ENCODE peak calls at places on chromosomes 6 and 20, in five cellular contexts. V is GM13977, P is cardiac muscle cell, H is uterus, E is endodermal cell. M is an unnamed sample.

GRCh38 chr6:162849269-162849668 is 121.5 kb downstream of the PACRG start:
- DNase-seq in V (no peak), P (no peak), E (peak), H (no peak), M (no peak)

GRCh38 chr6:130932956-130933355 is 105.8 kb downstream of the SMLR1 start:
- DNase-seq in H (no peak), V (no peak), E (no peak), P (no peak), M (no peak)

GRCh38 chr6:83558975-83559374 is 46.6 kb downstream of the PRSS35 start:
- DNase-seq in P (no peak), H (no peak), E (peak), V (no peak), M (no peak)

GRCh38 chr6:166667886-166668620 is 41.0 kb upstream of the RPS6KA2 start:
- DNase-seq in P (no peak), E (no peak), V (no peak), H (no peak), M (no peak)

GRCh38 chr6:42960243-42961019 is at the start of gene GNMT:
- DNase-seq in E (peak), H (peak), V (peak), P (peak), M (peak)

GRCh38 chr6:7904654-7905319 is 5.8 kb downstream of the TXNDC5 start:
- DNase-seq in V (no peak), E (no peak), H (no peak), P (no peak), M (no peak)

GRCh38 chr6:31356216-31356945 is 598 bp downstream of the HLA-B start:
- DNase-seq in H (peak), E (peak), V (peak), P (peak), M (no peak)

GRCh38 chr6:51775942-51776860 is 311.2 kb downstream of the PKHD1 start:
- DNase-seq in H (no peak), P (no peak), E (no peak), V (no peak), M (no peak)

GRCh38 chr6:106385530-106385929 is 25.0 kb downstream of the CRYBG1 start:
- DNase-seq in H (no peak), E (no peak), V (no peak), P (no peak), M (no peak)

GRCh38 chr20:15814903-15815302 is 758.3 kb downstream of the KIF16B start:
- DNase-seq in V (no peak), P (no peak), H (no peak), E (no peak), M (no peak)

GRCh38 chr6:34243901-34244884 is 4.6 kb downstream of the SMIM29 start:
- DNase-seq in V (no peak), E (peak), H (peak), P (peak), M (no peak)

GRCh38 chr6:90621581-90621980 is 34.7 kb upstream of the MAP3K7 start:
- DNase-seq in H (no peak), E (no peak), V (no peak), P (no peak), M (no peak)

GRCh38 chr20:5797843-5798462 is 47.8 kb downstream of the SHLD1 start:
- DNase-seq in V (peak), E (no peak), P (no peak), H (no peak), M (no peak)

GRCh38 chr6:79073888-79074287 is 4.2 kb downstream of the PHIP start:
- DNase-seq in E (no peak), P (peak), H (no peak), V (no peak), M (no peak)

GRCh38 chr20:3021777-3022176 is 21.6 kb upstream of the GNRH2 start:
- DNase-seq in V (no peak), H (no peak), E (no peak), P (no peak), M (no peak)

GRCh38 chr20:52150440-52151258 is 40.9 kb downstream of the ZFP64 start:
- DNase-seq in P (peak), H (no peak), V (peak), E (peak), M (peak)

GRCh38 chr6:40425192-40425919 is 161.8 kb downstream of the LRFN2 start:
- DNase-seq in P (no peak), E (no peak), H (no peak), V (no peak), M (no peak)
- TF ChIP-seq CTCF in P (no peak), E (no peak), H (no peak), V (no peak), M (no peak)

GRCh38 chr6:127420558-127420957 is 38.6 kb downstream of the KIAA0408 start:
- DNase-seq in P (peak), H (peak), E (peak), V (peak), M (peak)
- TF ChIP-seq CTCF in P (peak), H (peak), E (peak), V (peak), M (peak)

GRCh38 chr6:15401769-15402250 is 155.9 kb downstream of the JARID2 start:
- DNase-seq in H (no peak), E (no peak), P (no peak), V (no peak), M (no peak)

GRCh38 chr6:15402401-15403045 is 156.7 kb downstream of the JARID2 start:
- DNase-seq in V (no peak), P (no peak), H (no peak), E (no peak), M (no peak)

GRCh38 chr6:15404700-15404980 is 158.8 kb downstream of the JARID2 start:
- DNase-seq in P (no peak), H (no peak), E (no peak), V (no peak), M (no peak)

GRCh38 chr6:15401120-15401519 is 155.3 kb downstream of the JARID2 start:
- DNase-seq in P (no peak), V (no peak), E (peak), H (no peak), M (no peak)

DNA sequence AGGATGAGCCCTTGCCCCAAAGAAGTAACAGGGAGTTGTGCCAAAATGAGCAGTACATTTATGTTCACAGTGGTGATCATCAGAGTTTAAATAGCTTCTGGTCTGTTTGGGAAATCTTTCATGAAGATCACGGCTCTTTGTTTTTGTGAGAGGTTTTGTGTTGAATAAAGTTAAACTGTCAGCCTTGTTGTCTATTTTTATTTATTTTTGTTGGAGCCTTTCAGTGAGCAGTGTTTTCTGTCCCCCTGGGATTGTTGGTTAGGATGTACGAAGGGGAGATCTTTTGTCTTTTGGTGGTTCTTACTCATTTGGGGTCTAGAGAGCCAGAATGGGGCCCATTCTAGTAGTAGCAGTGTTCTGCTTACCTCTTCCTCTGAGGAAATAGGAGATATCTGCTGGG is 157.2 kb downstream of the JARID2 start:
- DNase-seq in H (no peak), E (no peak), P (no peak), V (no peak), M (no peak)
- TF ChIP-seq CTCF in H (no peak), E (no peak), P (no peak), V (no peak), M (no peak)

DNA sequence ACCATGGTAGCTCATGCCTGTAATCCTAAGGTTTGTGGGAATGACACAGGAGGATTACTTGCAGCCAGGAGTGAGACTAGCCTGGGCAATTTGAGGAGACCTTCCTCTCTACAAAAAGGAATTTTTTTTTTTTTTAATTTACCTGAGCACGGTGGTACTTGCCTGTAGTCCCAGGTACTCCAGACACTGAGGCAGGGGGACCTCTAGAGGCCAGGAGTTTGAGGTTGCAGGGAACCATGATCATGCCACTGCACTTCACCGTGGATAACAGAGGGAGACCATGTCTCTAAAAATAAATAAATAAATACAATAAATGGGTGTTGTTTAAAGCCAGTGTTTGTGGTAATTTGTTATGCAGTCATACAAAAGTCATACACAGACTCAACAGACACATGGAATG is 2.4 kb upstream of the HLA-F start:
- DNase-seq in V (no peak), E (peak), H (no peak), P (no peak), M (no peak)
- TF ChIP-seq CTCF in V (peak), E (peak), H (no peak), P (no peak), M (no peak)

DNA sequence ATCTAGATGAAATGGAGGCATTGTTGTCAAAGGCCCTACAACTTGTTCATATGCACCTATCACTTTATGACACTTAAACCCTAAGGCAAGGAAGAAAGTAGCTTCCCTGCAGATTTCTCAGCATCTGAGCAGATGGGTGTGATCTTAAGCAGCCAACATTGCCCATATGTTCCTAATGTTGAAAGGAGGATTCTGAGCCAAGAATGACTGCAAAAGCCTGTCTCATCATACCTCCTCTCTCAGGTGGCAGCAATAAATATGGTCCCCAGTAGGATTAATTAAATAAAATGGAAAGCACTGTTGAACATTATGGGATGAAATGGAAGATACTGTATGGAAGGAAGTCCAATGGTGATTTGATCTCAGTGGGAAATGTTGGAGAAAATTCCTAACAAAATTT is 538.1 kb upstream of the MAN1A1 start:
- DNase-seq in P (no peak), E (no peak), H (no peak), V (no peak), M (no peak)
- TF ChIP-seq CTCF in P (no peak), E (no peak), H (no peak), V (no peak), M (no peak)

GRCh38 chr6:108163267-108163643 is 2.6 kb upstream of the NR2E1 start:
- DNase-seq in H (no peak), V (no peak), E (peak), P (no peak), M (no peak)
- TF ChIP-seq CTCF in H (no peak), V (peak), E (peak), P (no peak), M (no peak)

DNA sequence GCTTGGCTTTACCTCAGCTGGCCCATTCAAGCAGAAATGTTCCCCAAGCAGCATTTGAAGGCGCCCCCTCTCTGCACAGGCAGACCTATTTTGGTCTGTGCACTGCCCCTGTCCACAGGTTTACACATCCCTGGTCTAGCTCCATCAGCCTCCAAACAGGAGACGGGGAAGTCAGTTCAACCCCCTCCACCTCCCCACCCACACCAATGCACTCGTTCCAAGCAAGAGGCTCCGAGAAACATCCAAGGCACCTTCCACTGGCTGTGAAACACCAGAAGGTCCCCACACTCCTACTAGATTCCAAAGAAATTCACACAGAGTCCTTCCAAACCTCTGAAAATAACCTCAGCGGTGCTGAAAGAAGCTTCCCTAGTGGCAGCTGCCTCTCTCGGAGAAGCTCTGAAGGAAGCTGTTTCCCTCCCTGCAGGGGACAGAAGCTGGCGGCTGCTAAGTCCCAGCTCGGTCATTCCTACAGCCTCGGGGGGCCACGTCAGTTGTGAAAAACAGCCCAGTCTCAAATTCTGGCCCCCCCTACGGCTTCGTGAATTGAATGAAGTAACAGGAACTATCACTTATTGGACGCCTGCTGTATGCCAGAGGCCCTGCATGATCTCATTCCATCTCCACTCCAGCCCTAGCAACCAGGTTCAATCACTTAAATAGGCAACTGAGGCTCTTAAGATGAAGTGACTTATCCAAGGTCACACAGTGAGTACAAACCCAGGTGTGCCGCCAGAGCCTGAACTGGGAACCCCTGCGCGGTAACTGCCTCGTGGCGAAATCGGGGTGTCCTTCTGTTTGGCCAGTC is 815 bp downstream of the SPATA2 start:
- DNase-seq in H (no peak), P (no peak), V (no peak), E (peak), M (no peak)
- TF ChIP-seq CTCF in H (no peak), P (no peak), V (no peak), E (no peak), M (no peak)

DNA sequence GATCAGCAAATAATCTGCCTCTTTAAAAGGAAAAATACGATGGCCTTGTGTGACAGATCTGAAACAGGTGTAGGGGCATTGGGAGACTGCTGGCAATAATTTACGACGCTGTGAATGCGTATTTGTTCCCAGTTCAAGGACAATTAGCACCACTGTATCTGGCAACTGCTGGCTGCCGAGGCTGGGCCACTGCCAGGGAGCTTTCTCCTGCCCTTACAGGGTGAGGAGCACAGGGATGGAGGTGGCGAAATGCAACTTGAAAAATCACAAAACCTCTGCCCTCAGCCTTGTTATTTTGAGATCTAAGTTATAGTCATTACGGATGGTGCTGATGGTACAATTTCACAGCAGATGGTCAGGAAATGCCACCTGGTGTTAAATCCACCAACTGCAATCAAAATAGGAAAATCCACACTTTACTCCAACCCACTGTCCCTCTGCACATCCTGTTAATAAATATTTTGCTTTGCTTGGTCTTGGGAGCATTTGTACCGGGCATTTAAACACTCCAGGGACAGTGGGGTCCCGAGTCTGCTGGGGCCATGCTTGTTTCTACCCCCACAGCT is 6.4 kb downstream of the MYLK4 start:
- DNase-seq in V (no peak), H (no peak), P (peak), E (no peak), M (no peak)
- TF ChIP-seq CTCF in V (no peak), H (no peak), P (peak), E (peak), M (peak)